ENCODE peak calls at places on chromosomes 13 and 19, in seven cellular contexts. One of them, this sample, is unnamed.

GRCh38 chr13:107977175-107977574 is 238.2 kb downstream of the LIG4 start:
- DNase-seq in thoracic aorta: no peak
- DNase-seq in HFFc6: no peak
- DNase-seq in mucosa of descending colon: no peak
- DNase-seq in omental fat pad: no peak
- DNase-seq in AG04449: no peak
- DNase-seq in CD8-positive, alpha-beta T cell: no peak
- DNase-seq in this sample: no peak

GRCh38 chr13:112771877-112772538 is 82.2 kb downstream of the ATP11A start:
- DNase-seq in mucosa of descending colon: no peak
- DNase-seq in CD8-positive, alpha-beta T cell: no peak
- DNase-seq in thoracic aorta: no peak
- DNase-seq in HFFc6: no peak
- DNase-seq in omental fat pad: no peak
- DNase-seq in AG04449: no peak
- DNase-seq in this sample: no peak

GRCh38 chr13:98687319-98687718 is 65.2 kb downstream of the SLC15A1 start:
- DNase-seq in CD8-positive, alpha-beta T cell: no peak
- DNase-seq in AG04449: no peak
- DNase-seq in omental fat pad: no peak
- DNase-seq in mucosa of descending colon: no peak
- DNase-seq in HFFc6: no peak
- DNase-seq in thoracic aorta: no peak
- DNase-seq in this sample: no peak

GRCh38 chr19:10166046-10166445 is 28.7 kb downstream of the DNMT1 start:
- DNase-seq in mucosa of descending colon: no peak
- DNase-seq in HFFc6: no peak
- DNase-seq in omental fat pad: no peak
- DNase-seq in CD8-positive, alpha-beta T cell: no peak
- DNase-seq in thoracic aorta: no peak
- DNase-seq in AG04449: no peak
- DNase-seq in this sample: no peak

GRCh38 chr13:33080962-33081655 is 64.9 kb downstream of the KL start:
- DNase-seq in AG04449: no peak
- DNase-seq in thoracic aorta: no peak
- DNase-seq in omental fat pad: no peak
- DNase-seq in HFFc6: no peak
- DNase-seq in mucosa of descending colon: no peak
- DNase-seq in CD8-positive, alpha-beta T cell: no peak
- DNase-seq in this sample: no peak

GRCh38 chr19:3343619-3344502 is 22.5 kb upstream of the NFIC start:
- DNase-seq in mucosa of descending colon: peak
- DNase-seq in AG04449: no peak
- DNase-seq in thoracic aorta: peak
- DNase-seq in CD8-positive, alpha-beta T cell: no peak
- DNase-seq in omental fat pad: peak
- DNase-seq in HFFc6: peak
- DNase-seq in this sample: no peak

GRCh38 chr13:108957369-108958012 is 328.1 kb downstream of the MYO16 start:
- DNase-seq in AG04449: peak
- DNase-seq in omental fat pad: no peak
- DNase-seq in CD8-positive, alpha-beta T cell: no peak
- DNase-seq in HFFc6: peak
- DNase-seq in thoracic aorta: no peak
- DNase-seq in mucosa of descending colon: no peak
- DNase-seq in this sample: no peak

GRCh38 chr19:19006213-19006612 is 27.1 kb downstream of the SUGP2 start:
- DNase-seq in CD8-positive, alpha-beta T cell: no peak
- DNase-seq in omental fat pad: no peak
- DNase-seq in mucosa of descending colon: no peak
- DNase-seq in AG04449: no peak
- DNase-seq in HFFc6: no peak
- DNase-seq in thoracic aorta: no peak
- DNase-seq in this sample: no peak

GRCh38 chr19:8552810-8553209 is 24.4 kb downstream of the MYO1F start:
- DNase-seq in AG04449: no peak
- DNase-seq in mucosa of descending colon: no peak
- DNase-seq in omental fat pad: no peak
- DNase-seq in thoracic aorta: no peak
- DNase-seq in HFFc6: peak
- DNase-seq in CD8-positive, alpha-beta T cell: no peak
- DNase-seq in this sample: no peak

GRCh38 chr19:8083141-8083540 is 30.6 kb downstream of the CCL25 start:
- DNase-seq in HFFc6: no peak
- DNase-seq in mucosa of descending colon: no peak
- DNase-seq in omental fat pad: no peak
- DNase-seq in CD8-positive, alpha-beta T cell: no peak
- DNase-seq in AG04449: no peak
- DNase-seq in thoracic aorta: no peak
- DNase-seq in this sample: no peak

GRCh38 chr19:56983148-56983547 is 136.6 kb upstream of the USP29 start:
- DNase-seq in thoracic aorta: no peak
- DNase-seq in CD8-positive, alpha-beta T cell: no peak
- DNase-seq in omental fat pad: no peak
- DNase-seq in mucosa of descending colon: no peak
- DNase-seq in AG04449: no peak
- DNase-seq in HFFc6: no peak
- DNase-seq in this sample: no peak

GRCh38 chr19:11288349-11288748 is 7.6 kb upstream of the TSPAN16 start:
- DNase-seq in thoracic aorta: no peak
- DNase-seq in AG04449: no peak
- DNase-seq in mucosa of descending colon: no peak
- DNase-seq in HFFc6: no peak
- DNase-seq in omental fat pad: no peak
- DNase-seq in CD8-positive, alpha-beta T cell: no peak
- DNase-seq in this sample: no peak

GRCh38 chr19:44551850-44552249 is 22.4 kb upstream of the CEACAM20 start:
- DNase-seq in omental fat pad: no peak
- DNase-seq in mucosa of descending colon: no peak
- DNase-seq in AG04449: no peak
- DNase-seq in thoracic aorta: no peak
- DNase-seq in CD8-positive, alpha-beta T cell: no peak
- DNase-seq in HFFc6: no peak
- DNase-seq in this sample: no peak

GRCh38 chr19:49741210-49741844 is 21.8 kb downstream of the TSKS start:
- DNase-seq in mucosa of descending colon: no peak
- DNase-seq in omental fat pad: no peak
- DNase-seq in CD8-positive, alpha-beta T cell: no peak
- DNase-seq in HFFc6: no peak
- DNase-seq in AG04449: no peak
- DNase-seq in thoracic aorta: no peak
- DNase-seq in this sample: no peak

GRCh38 chr13:39956036-39956435 is 300.6 kb downstream of the COG6 start:
- DNase-seq in omental fat pad: no peak
- DNase-seq in AG04449: no peak
- DNase-seq in mucosa of descending colon: no peak
- DNase-seq in CD8-positive, alpha-beta T cell: no peak
- DNase-seq in HFFc6: no peak
- DNase-seq in thoracic aorta: no peak
- DNase-seq in this sample: no peak

GRCh38 chr13:92804346-92804745 is 422.3 kb upstream of the GPC6 start:
- DNase-seq in CD8-positive, alpha-beta T cell: no peak
- DNase-seq in thoracic aorta: no peak
- DNase-seq in AG04449: no peak
- DNase-seq in omental fat pad: no peak
- DNase-seq in mucosa of descending colon: no peak
- DNase-seq in HFFc6: peak
- DNase-seq in this sample: no peak

DNA sequence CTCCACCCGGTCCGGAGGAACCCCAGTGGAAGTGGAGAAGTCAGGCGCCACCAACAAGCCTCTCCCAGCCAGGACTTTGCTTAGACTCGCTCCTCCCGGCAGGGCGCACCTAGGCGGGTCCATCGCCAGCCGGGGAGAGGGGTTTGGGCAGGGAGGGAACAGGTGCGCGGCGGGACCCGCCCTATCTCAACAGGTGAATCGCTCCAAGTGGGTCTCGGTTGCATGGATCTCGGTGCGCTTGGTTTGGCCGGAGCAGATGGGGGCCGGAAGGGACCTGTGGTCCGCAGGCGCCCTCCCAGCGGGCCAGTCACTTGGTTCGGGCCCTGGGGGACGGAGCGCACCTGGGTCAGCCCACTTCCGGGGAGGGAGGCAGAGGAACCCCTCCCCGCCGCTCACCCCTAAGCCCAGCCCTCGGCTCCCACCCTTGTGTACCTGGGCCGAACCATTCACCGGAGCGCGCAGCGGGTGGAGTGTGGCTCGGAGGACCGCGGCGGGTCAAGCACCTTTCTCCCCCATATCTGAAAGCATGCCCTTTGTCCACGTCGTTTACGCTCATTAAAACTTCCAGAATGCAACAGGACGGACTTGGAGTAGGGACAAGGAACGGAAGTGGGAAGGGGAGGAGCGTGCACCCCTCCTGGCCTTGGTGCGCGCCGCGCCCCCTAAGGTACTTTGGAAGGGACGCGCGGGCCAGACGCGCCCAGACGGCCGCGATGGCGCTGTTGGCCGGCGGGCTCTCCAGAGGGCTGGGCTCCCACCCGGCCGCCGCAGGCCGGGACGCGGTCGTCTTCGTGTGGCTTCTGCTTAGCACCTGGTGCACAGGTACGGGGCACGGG is at the start of gene LSR:
- DNase-seq in HFFc6: no peak
- DNase-seq in CD8-positive, alpha-beta T cell: peak
- DNase-seq in omental fat pad: no peak
- DNase-seq in mucosa of descending colon: peak
- DNase-seq in AG04449: no peak
- DNase-seq in thoracic aorta: no peak
- DNase-seq in this sample: peak
- TF ChIP-seq CTCF in HFFc6: no peak
- TF ChIP-seq CTCF in CD8-positive, alpha-beta T cell: no peak
- TF ChIP-seq CTCF in omental fat pad: no peak
- TF ChIP-seq CTCF in mucosa of descending colon: no peak
- TF ChIP-seq CTCF in AG04449: no peak
- TF ChIP-seq CTCF in thoracic aorta: no peak
- TF ChIP-seq CTCF in this sample: no peak

GRCh38 chr13:77478645-77478997 is 56.9 kb upstream of the SCEL start:
- DNase-seq in CD8-positive, alpha-beta T cell: no peak
- DNase-seq in omental fat pad: no peak
- DNase-seq in AG04449: no peak
- DNase-seq in HFFc6: no peak
- DNase-seq in mucosa of descending colon: no peak
- DNase-seq in thoracic aorta: no peak
- DNase-seq in this sample: no peak
- TF ChIP-seq CTCF in CD8-positive, alpha-beta T cell: peak
- TF ChIP-seq CTCF in omental fat pad: no peak
- TF ChIP-seq CTCF in AG04449: no peak
- TF ChIP-seq CTCF in HFFc6: peak
- TF ChIP-seq CTCF in mucosa of descending colon: peak
- TF ChIP-seq CTCF in thoracic aorta: no peak
- TF ChIP-seq CTCF in this sample: no peak

GRCh38 chr13:94657167-94657566 is 55.2 kb downstream of the SOX21 start:
- DNase-seq in AG04449: no peak
- DNase-seq in mucosa of descending colon: no peak
- DNase-seq in HFFc6: peak
- DNase-seq in CD8-positive, alpha-beta T cell: no peak
- DNase-seq in thoracic aorta: no peak
- DNase-seq in omental fat pad: no peak
- DNase-seq in this sample: no peak

GRCh38 chr13:94658926-94659649 is 53.3 kb downstream of the SOX21 start:
- DNase-seq in HFFc6: no peak
- DNase-seq in CD8-positive, alpha-beta T cell: no peak
- DNase-seq in thoracic aorta: no peak
- DNase-seq in omental fat pad: no peak
- DNase-seq in mucosa of descending colon: no peak
- DNase-seq in AG04449: no peak
- DNase-seq in this sample: no peak

GRCh38 chr13:94662274-94662945 is 49.9 kb downstream of the SOX21 start:
- DNase-seq in CD8-positive, alpha-beta T cell: no peak
- DNase-seq in thoracic aorta: no peak
- DNase-seq in HFFc6: no peak
- DNase-seq in mucosa of descending colon: no peak
- DNase-seq in AG04449: no peak
- DNase-seq in omental fat pad: no peak
- DNase-seq in this sample: no peak

GRCh38 chr13:94661396-94661795 is 50.9 kb downstream of the SOX21 start:
- DNase-seq in CD8-positive, alpha-beta T cell: no peak
- DNase-seq in AG04449: no peak
- DNase-seq in omental fat pad: no peak
- DNase-seq in thoracic aorta: no peak
- DNase-seq in mucosa of descending colon: no peak
- DNase-seq in HFFc6: no peak
- DNase-seq in this sample: no peak

DNA sequence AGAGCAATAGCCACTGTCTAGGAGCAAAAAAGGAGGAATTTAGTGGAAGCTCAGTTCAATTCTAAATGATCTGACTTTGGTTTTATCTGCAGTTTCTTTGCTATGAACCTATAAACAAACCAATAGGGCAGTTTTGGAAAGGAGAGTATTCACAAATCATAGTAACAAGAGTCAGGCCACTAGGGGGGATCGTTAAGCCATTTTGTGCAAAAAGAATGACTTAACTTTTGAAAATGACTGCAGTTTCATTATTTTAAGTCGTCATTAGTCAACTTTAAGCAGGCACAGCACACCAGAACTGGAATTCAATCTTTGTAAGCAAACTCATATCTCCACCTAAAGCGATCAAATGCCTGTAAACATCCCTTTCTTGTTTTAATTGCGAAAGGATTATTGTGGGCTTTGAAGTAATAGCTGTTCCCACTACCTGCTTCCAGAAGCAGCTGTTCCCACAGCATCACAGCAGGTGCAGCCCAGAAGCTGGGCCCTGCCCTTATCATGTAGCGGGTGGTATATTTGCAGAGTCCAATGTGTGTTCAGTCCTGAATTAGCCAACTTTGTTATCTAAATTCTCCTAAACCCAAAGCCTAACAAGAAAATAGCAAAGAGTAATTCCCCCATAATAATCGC is 51.5 kb downstream of the SOX21 start:
- DNase-seq in AG04449: no peak
- DNase-seq in CD8-positive, alpha-beta T cell: no peak
- DNase-seq in omental fat pad: no peak
- DNase-seq in HFFc6: peak
- DNase-seq in thoracic aorta: no peak
- DNase-seq in mucosa of descending colon: no peak
- DNase-seq in this sample: no peak
- TF ChIP-seq CTCF in AG04449: no peak
- TF ChIP-seq CTCF in CD8-positive, alpha-beta T cell: no peak
- TF ChIP-seq CTCF in omental fat pad: no peak
- TF ChIP-seq CTCF in HFFc6: peak
- TF ChIP-seq CTCF in thoracic aorta: no peak
- TF ChIP-seq CTCF in mucosa of descending colon: no peak
- TF ChIP-seq CTCF in this sample: no peak

DNA sequence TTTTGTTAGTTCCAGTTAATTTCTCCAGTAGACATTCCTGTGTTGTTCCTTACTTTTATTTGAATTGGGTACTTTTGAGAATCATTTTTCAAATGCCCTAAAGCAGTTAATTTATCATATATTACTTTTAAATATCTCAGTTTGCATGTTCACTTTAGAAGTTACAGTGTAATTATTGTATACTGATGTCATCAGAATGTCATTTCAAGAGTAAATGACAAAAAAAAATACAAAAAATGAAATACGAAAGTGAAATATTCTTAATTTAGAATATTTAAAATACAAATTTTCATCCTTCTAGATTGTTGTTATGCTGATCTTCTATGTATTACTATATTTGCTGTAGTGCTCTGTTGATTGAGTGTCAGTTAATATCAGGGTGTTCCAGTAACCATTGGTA is 114.2 kb downstream of the PAN3 start:
- DNase-seq in CD8-positive, alpha-beta T cell: no peak
- DNase-seq in AG04449: no peak
- DNase-seq in thoracic aorta: no peak
- DNase-seq in mucosa of descending colon: no peak
- DNase-seq in HFFc6: no peak
- DNase-seq in omental fat pad: no peak
- DNase-seq in this sample: no peak
- TF ChIP-seq CTCF in CD8-positive, alpha-beta T cell: no peak
- TF ChIP-seq CTCF in AG04449: no peak
- TF ChIP-seq CTCF in thoracic aorta: no peak
- TF ChIP-seq CTCF in mucosa of descending colon: no peak
- TF ChIP-seq CTCF in HFFc6: no peak
- TF ChIP-seq CTCF in omental fat pad: no peak
- TF ChIP-seq CTCF in this sample: no peak

This sample was measured in mesothelial cell of epicardium.